ENCODE peak calls at places on chromosomes 7 and 10, in seven cellular contexts. V is glutamatergic neuron, R is nephron progenitor cell, C is mammary epithelial cell, H is neural crest cell, J is BJ, E is left ventricle myocardium inferior. O is an unnamed sample.

GRCh38 chr7:74280985-74281384 is 8.2 kb upstream of the CLIP2 start:
- DNase-seq in C (no peak), V (no peak), H (no peak), J (no peak), R (no peak), E (no peak), O (no peak)

GRCh38 chr7:47488969-47489342 is 93.0 kb downstream of the TNS3 start:
- DNase-seq in R (no peak), H (no peak), V (no peak), C (no peak), E (no peak), J (no peak), O (no peak)

GRCh38 chr7:32481921-32482320 is 8.3 kb downstream of the LSM5 start:
- DNase-seq in H (no peak), V (no peak), R (no peak), J (no peak), E (no peak), C (no peak), O (no peak)

GRCh38 chr10:78464856-78465221 is 431.2 kb downstream of the RPS24 start:
- DNase-seq in R (peak; percentile 37), C (no peak), E (no peak), J (no peak), H (peak; percentile 65), V (no peak), O (no peak)

GRCh38 chr7:77979219-77979618 is 180.6 kb downstream of the PHTF2 start:
- DNase-seq in J (no peak), E (no peak), H (no peak), R (no peak), V (no peak), C (no peak), O (peak; percentile 8)

GRCh38 chr7:130297628-130298027 is 4.7 kb downstream of the CPA4 start:
- DNase-seq in E (no peak), H (peak; percentile 46), C (no peak), V (no peak), R (peak; percentile 16), J (no peak), O (no peak)

GRCh38 chr10:77377034-77377433 is 260.6 kb downstream of the KCNMA1 start:
- DNase-seq in R (no peak), J (no peak), V (no peak), C (no peak), E (no peak), H (no peak), O (peak; percentile 4)

GRCh38 chr10:106387063-106387462 is 777.4 kb downstream of the SORCS1 start:
- DNase-seq in R (no peak), H (no peak), V (no peak), E (no peak), J (no peak), C (peak; percentile 69), O (peak; percentile 38)

GRCh38 chr7:111560773-111561658 is 1.3 kb downstream of the IMMP2L start:
- DNase-seq in E (no peak), R (no peak), J (no peak), H (no peak), C (peak; percentile 48), V (no peak), O (peak; percentile 49)

GRCh38 chr7:88305044-88305443 is 1.6 kb downstream of the STEAP4 start:
- DNase-seq in H (no peak), V (no peak), R (no peak), C (no peak), E (no peak), J (no peak), O (no peak)

GRCh38 chr10:124185074-124185473 is 91.7 kb upstream of the CHST15 start:
- DNase-seq in J (no peak), E (no peak), R (peak; percentile 26), H (no peak), C (peak; percentile 77), V (no peak), O (no peak)

GRCh38 chr7:94649313-94649924 is 6.5 kb downstream of the SGCE start:
- DNase-seq in C (peak; percentile 66), R (no peak), J (no peak), E (no peak), H (no peak), V (no peak), O (no peak)

GRCh38 chr10:115921795-115922194 is 351.2 kb downstream of the GFRA1 start:
- DNase-seq in H (no peak), C (peak; percentile 79), J (no peak), V (no peak), R (no peak), E (no peak), O (peak; percentile 63)

GRCh38 chr7:92520024-92520423 is 8.3 kb downstream of the PEX1 start:
- DNase-seq in J (no peak), E (no peak), C (no peak), V (no peak), H (no peak), R (no peak), O (no peak)

GRCh38 chr7:158413962-158414961 is 173.4 kb downstream of the PTPRN2 start:
- DNase-seq in J (no peak), H (peak; percentile 27), C (no peak), R (no peak), V (no peak), E (no peak), O (peak; percentile 35)

GRCh38 chr7:83594076-83594475 is 54.9 kb downstream of the SEMA3E start:
- DNase-seq in R (no peak), H (no peak), J (no peak), E (no peak), C (no peak), V (no peak), O (no peak)

GRCh38 chr7:77538186-77538907 is 1.3 kb downstream of the PTPN12 start:
- DNase-seq in R (peak; percentile 64), H (peak; percentile 62), C (peak; percentile 89), J (peak; percentile 54), V (peak; percentile 74), E (peak; percentile 87), O (peak; percentile 98)

GRCh38 chr10:62093863-62094291 is 174.8 kb downstream of the RTKN2 start:
- DNase-seq in V (no peak), C (peak; percentile 37), R (no peak), E (no peak), J (peak; percentile 51), H (no peak), O (peak; percentile 65)

GRCh38 chr7:156827587-156828203 is 65.3 kb downstream of the LMBR1 start:
- DNase-seq in H (no peak), E (no peak), V (no peak), J (no peak), C (no peak), R (no peak), O (peak; percentile 24)

GRCh38 chr7:71580027-71580426 is 448.1 kb downstream of the GALNT17 start:
- DNase-seq in C (no peak), J (no peak), R (no peak), V (no peak), E (no peak), H (no peak), O (no peak)

GRCh38 chr7:90216080-90216674 is 4.6 kb downstream of the STEAP2 start:
- DNase-seq in E (no peak), H (no peak), R (no peak), V (no peak), J (no peak), C (no peak), O (peak; percentile 77)
- TF ChIP-seq CTCF in E (no peak), H (no peak), R (no peak), V (no peak), J (no peak), C (no peak), O (no peak)

DNA sequence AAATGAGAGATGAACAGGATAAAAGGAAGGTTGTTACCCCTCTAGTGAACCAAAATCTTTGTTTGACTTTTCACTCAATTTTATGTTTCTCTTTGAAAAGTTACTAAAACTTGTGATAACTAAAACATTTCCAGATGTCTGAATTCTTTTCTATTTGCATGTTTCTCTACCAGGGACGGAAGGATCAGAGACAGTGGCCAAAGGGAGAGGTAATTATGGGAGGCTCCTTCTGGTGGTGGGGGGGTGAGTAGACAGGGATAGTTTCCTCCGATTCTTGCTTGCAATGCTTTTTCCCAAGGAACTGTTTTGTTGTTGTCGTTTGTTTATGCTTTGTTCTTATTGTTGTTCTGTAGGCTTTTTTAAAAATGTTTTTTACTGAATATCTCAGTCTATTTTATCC is 374.8 kb downstream of the INHBA start:
- DNase-seq in R (no peak), E (no peak), V (no peak), C (no peak), H (no peak), J (no peak), O (no peak)
- TF ChIP-seq CTCF in R (no peak), E (no peak), V (no peak), C (no peak), H (no peak), J (no peak), O (no peak)

DNA sequence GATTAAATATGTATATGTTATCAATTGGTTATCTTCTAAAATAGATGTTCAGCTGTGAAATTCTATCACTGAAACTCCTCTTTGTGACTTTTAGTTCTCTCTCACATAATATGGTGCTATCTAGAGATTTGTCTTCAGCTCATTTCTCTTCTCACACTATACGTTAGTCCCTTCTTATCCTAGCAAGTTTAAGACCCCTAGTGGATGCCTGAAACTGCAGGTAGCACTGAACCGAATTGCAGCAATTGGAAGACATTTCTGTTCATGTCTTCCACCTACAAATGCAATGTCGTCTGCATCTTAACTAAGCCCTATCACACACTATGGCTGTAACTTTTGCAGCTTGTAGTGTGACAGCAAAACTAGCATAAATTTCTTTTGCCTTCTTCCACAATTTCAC is 442.7 kb upstream of the POM121L12 start:
- DNase-seq in J (no peak), V (no peak), R (no peak), E (no peak), H (no peak), C (no peak), O (no peak)
- TF ChIP-seq CTCF in J (no peak), V (no peak), R (no peak), E (no peak), H (no peak), C (no peak), O (no peak)

DNA sequence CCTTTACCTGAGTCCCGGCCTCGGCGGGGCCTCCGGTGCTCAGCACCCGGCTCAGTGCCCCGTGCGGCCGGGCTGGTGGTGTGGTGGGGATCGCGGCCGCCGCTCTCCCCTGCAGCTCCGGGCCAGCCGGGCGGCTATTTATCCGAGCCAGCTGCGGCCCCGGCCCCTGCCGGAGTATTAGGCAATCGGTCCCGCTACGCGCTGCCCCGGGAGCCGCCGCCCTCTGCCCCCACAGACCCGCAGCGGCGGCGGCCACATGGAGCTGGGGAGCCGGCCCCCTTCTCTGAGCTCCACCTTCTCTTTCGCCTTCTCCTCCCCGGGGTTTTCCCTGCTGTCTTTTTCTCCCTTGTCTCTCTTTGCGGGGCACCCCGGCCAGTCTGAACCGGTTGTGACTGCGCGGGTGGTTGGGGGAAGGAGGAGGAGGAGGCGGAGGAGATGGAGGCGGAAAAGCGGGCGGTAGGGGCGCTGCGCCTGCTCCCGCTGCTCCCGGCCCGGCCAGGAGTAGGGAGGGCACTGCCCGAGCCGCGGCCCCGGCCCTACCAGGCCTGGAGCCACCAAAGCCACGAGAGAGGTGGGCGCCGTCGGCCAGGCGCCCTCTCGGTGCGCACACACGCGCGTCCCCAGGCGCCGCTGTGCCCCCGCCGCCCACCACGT is at the start of gene SLC16A9:
- DNase-seq in V (peak; percentile 81), R (peak; percentile 77), C (peak; percentile 66), H (peak; percentile 67), J (no peak), E (peak; percentile 47), O (peak; percentile 70)
- TF ChIP-seq CTCF in V (peak; percentile 31), R (peak; percentile 39), C (peak; percentile 3), H (peak; percentile 53), J (peak; percentile 39), E (peak; percentile 56), O (peak; percentile 17)

GRCh38 chr10:75640381-75640780 is 209.0 kb downstream of the LRMDA start:
- DNase-seq in J (no peak), V (no peak), C (no peak), E (no peak), R (no peak), H (no peak), O (no peak)
- TF ChIP-seq CTCF in J (no peak), V (no peak), C (no peak), E (no peak), R (no peak), H (no peak), O (no peak)